ENCODE peak calls at places on chromosomes 7 and 10, in six cellular contexts. U is left lung; E is GM10248; A is tibial artery; T is neural crest cell; Q is CD8-positive, alpha-beta T cell. O is an unnamed sample.

GRCh38 chr10:69119896-69120295 is 4.1 kb upstream of the VPS26A start:
- DNase-seq in T (no peak), U (no peak), E (no peak), Q (no peak), A (no peak), O (no peak)

GRCh38 chr7:95725170-95725569 is 47.2 kb upstream of the DYNC1I1 start:
- DNase-seq in A (no peak), Q (no peak), E (no peak), U (no peak), T (no peak), O (no peak)

GRCh38 chr10:106167946-106168345 is 996.6 kb downstream of the SORCS1 start:
- DNase-seq in T (no peak), A (no peak), E (no peak), U (no peak), Q (no peak), O (no peak)

GRCh38 chr10:46552526-46553237 is 3.8 kb downstream of the GPRIN2 start:
- DNase-seq in T (peak), U (no peak), E (no peak), Q (peak), A (no peak), O (no peak)

GRCh38 chr10:132058111-132058745 is 7.5 kb upstream of the JAKMIP3 start:
- DNase-seq in U (peak), T (no peak), E (no peak), Q (no peak), A (no peak), O (no peak)

GRCh38 chr10:89217057-89217990 is 10.2 kb upstream of the CH25H start:
- DNase-seq in A (no peak), Q (peak), U (no peak), T (peak), E (peak), O (no peak)

GRCh38 chr7:34497153-34497777 is 160.8 kb upstream of the NPSR1 start:
- DNase-seq in Q (no peak), A (no peak), U (no peak), T (peak), E (no peak), O (no peak)

GRCh38 chr7:135713836-135714470 is 14.0 kb downstream of the SLC13A4 start:
- DNase-seq in T (no peak), U (no peak), E (no peak), A (no peak), Q (no peak), O (no peak)

GRCh38 chr10:119391430-119392313 is 150.8 kb downstream of the RGS10 start:
- DNase-seq in U (no peak), Q (no peak), T (no peak), A (no peak), E (no peak), O (no peak)

GRCh38 chr10:35781643-35782035 is 139.5 kb upstream of the FZD8 start:
- DNase-seq in E (no peak), A (no peak), T (peak), U (no peak), Q (no peak), O (no peak)

GRCh38 chr10:17025444-17026295 is 103.9 kb downstream of the CUBN start:
- DNase-seq in Q (peak), T (peak), A (no peak), U (no peak), E (no peak), O (peak)

GRCh38 chr7:21850531-21851285 is 95.0 kb downstream of the CDCA7L start:
- DNase-seq in U (no peak), A (no peak), E (no peak), Q (no peak), T (no peak), O (no peak)

GRCh38 chr10:122269097-122269687 is 1.9 kb upstream of the BTBD16 start:
- DNase-seq in U (peak), E (no peak), T (no peak), A (no peak), Q (no peak), O (no peak)

GRCh38 chr10:131451407-131452015 is 140.0 kb upstream of the TCERG1L start:
- DNase-seq in T (no peak), Q (no peak), A (peak), E (no peak), U (peak), O (no peak)

GRCh38 chr10:101489355-101489754 is 98.7 kb downstream of the POLL start:
- DNase-seq in U (no peak), T (no peak), Q (no peak), E (no peak), A (no peak), O (no peak)

GRCh38 chr7:21300692-21301091 is 127.2 kb upstream of the SP4 start:
- DNase-seq in T (no peak), E (no peak), A (no peak), U (no peak), Q (no peak), O (no peak)

GRCh38 chr7:138865843-138866242 is 67.8 kb upstream of the ATP6V0A4 start:
- DNase-seq in A (no peak), Q (peak), E (peak), T (no peak), U (no peak), O (no peak)

GRCh38 chr10:90787906-90788491 is 69.8 kb downstream of the HTR7 start:
- DNase-seq in U (no peak), E (no peak), Q (no peak), A (no peak), T (peak), O (no peak)

GRCh38 chr10:5527332-5528200 is 2.8 kb downstream of the CALML3 start:
- DNase-seq in T (no peak), Q (no peak), U (no peak), A (peak), E (no peak), O (no peak)

GRCh38 chr10:4849555-4850242 is 23.7 kb downstream of the AKR1E2 start:
- DNase-seq in E (peak), U (peak), T (peak), Q (peak), A (peak), O (peak)

GRCh38 chr7:35878356-35878755 is 77.5 kb downstream of the SEPTIN7 start:
- DNase-seq in E (no peak), U (no peak), A (no peak), Q (no peak), T (no peak), O (no peak)

GRCh38 chr10:22824520-22824919 is 103.3 kb upstream of the ARMC3 start:
- DNase-seq in E (no peak), A (no peak), U (no peak), Q (no peak), T (no peak), O (no peak)
- TF ChIP-seq CTCF in E (no peak), A (no peak), U (no peak), Q (no peak), T (no peak), O (no peak)

GRCh38 chr10:71270301-71270777 is 48.7 kb upstream of the SLC29A3 start:
- DNase-seq in U (no peak), Q (no peak), T (peak), A (no peak), E (peak), O (no peak)
- TF ChIP-seq CTCF in U (peak), Q (peak), T (peak), A (peak), E (peak), O (peak)

DNA sequence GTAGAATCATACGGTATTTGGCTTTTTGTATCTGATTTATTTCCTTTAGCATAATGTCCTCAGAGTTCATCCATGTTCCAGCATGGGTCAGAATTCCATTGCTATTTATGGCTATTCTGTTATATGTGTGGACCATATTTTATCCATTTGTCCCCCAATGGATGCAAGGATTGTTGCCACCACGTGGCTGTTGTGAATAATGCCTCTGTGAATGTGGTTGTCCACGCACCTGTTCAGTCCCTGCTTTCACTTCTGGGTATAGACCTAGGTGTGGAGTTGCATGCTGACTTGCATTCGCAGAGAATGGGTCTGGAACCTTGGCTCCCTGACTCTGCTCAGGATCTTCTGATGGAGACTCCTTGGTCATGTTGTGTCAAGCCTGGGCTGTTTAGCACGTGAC is 199.9 kb downstream of the CAMK1D start:
- DNase-seq in U (no peak), A (no peak), Q (no peak), T (no peak), E (peak), O (no peak)
- TF ChIP-seq CTCF in U (no peak), A (no peak), Q (no peak), T (no peak), E (no peak), O (no peak)

DNA sequence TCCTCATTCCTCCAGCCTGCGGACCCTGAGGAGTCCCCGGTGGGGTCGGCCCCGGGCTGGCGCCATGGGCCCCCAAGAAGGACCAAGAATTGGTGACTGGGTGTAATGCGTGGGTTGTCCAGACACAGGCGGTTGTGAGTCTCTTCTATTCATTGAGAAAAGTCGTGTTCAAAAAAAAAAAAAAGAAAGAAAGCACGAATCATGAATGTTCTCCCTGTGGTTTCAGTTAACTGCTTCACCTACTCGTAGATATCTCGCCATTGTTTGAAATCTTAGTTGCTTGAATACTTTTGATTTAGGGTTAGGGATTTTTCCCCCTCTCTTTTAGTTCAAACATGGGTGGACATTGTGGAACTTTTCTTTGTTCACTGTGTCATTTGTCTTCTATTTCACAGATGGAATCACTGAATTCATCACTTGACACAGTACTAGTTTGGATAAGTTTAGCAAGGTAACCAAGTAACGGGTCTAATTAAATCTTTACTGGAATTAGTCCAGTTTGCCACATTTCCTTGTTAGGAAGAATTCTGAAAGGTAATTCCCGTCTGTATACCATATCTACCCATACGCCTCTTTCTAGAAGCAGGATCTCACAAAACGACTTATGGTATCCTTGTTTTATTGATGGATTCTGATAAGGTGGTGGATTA is 775 bp downstream of the STARD3NL start:
- DNase-seq in U (no peak), A (no peak), Q (no peak), E (peak), T (no peak), O (no peak)
- TF ChIP-seq CTCF in U (no peak), A (no peak), Q (peak), E (no peak), T (peak), O (no peak)

GRCh38 chr7:23072043-23072442 is 33.5 kb upstream of the KLHL7 start:
- DNase-seq in Q (no peak), A (no peak), E (no peak), T (no peak), U (no peak), O (no peak)
- TF ChIP-seq CTCF in Q (no peak), A (no peak), E (no peak), T (no peak), U (no peak), O (no peak)

DNA sequence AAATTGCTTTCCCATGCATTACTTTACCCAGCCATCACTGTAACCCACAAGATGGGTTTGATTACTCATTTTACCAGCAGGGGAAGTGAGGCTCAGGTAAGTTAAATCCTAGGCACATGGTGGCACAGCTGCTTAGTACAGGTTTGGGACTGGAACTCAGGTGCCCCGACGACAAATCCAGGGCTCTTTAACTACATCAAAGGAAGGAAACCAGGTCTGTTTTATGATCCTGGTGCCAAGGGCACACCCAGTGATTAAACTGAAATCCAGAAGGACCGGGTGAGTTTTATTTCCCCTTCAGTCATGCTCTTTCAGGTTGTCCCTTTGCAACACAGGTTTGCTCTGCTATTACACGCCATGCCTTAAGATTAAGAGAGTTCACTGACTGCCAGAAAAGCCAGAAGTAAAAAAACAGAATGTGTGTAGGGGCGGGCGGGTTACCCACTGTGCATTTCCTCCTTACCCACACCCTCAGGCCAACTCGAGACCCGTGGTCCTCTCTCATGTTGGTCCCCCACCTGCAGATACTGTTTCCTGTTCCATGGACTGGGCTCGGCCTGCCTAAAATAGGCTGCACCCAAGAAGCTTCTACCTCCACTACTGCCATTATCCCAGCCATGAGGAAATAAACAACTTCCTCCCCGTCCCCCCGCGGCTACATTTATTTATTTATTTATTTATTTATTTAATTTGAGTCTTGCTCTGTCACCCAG is 55.2 kb upstream of the KDM7A start:
- DNase-seq in Q (peak), T (no peak), A (no peak), U (no peak), E (no peak), O (no peak)
- TF ChIP-seq CTCF in Q (peak), T (no peak), A (no peak), U (no peak), E (no peak), O (no peak)

DNA sequence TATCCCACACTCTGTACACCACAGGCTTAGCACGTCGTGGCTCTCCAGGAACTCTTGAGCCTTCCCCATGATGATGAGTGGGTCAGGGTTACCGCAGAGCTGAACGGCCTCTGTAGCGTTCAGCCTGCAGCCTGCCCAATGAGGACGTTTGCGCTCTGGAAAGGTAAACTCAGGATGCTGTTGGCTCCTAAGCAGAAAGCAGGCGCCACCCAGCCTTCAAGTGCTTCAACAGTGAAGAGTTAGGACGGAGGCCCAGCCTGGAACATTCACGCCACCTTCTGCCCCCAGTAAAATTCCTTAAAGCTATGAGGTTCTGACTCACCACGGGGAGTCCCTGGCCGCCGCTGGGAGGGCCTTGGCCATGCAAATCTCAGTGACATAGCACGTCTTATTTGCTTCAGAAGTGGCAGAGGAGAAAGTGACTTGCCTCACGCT is 161.5 kb upstream of the SH2B2 start:
- DNase-seq in Q (no peak), T (no peak), A (peak), U (peak), E (peak), O (peak)
- TF ChIP-seq CTCF in Q (no peak), T (no peak), A (peak), U (no peak), E (peak), O (peak)

O was measured in kidney epithelial cell.